ENCODE peak calls at places on chromosomes 6 and 20, in six cellular contexts. B is BJ, J is neural crest cell, G is glutamatergic neuron, K is lower lobe of right lung, P is astrocyte. H is an unnamed sample.

GRCh38 chr20:24999568-24999967 is 7.0 kb upstream of the APMAP start:
- DNase-seq in B (no peak), J (no peak), G (no peak), K (no peak), P (no peak), H (no peak)

GRCh38 chr6:109059591-109060021 is 35.0 kb downstream of the SESN1 start:
- DNase-seq in B (no peak), J (no peak), G (no peak), K (no peak), P (no peak), H (peak)

GRCh38 chr6:113855500-113856010 is 1.6 kb upstream of the MARCKS start:
- DNase-seq in B (no peak), J (peak), G (peak), K (peak), P (peak), H (peak)

GRCh38 chr6:21101694-21102093 is 491.9 kb upstream of the SOX4 start:
- DNase-seq in B (no peak), J (no peak), G (no peak), K (no peak), P (no peak), H (no peak)

GRCh38 chr6:132147530-132148011 is 196.4 kb upstream of the CCN2 start:
- DNase-seq in B (peak), J (no peak), G (no peak), K (no peak), P (peak), H (peak)

GRCh38 chr20:19741914-19742313 is 16.1 kb upstream of the RIN2 start:
- DNase-seq in B (no peak), J (no peak), G (no peak), K (no peak), P (no peak), H (no peak)

GRCh38 chr6:132369526-132369925 is 31.7 kb downstream of the MOXD1 start:
- DNase-seq in B (peak), J (no peak), G (no peak), K (no peak), P (peak), H (peak)

GRCh38 chr20:37804584-37805566 is 98.1 kb upstream of the VSTM2L start:
- DNase-seq in B (no peak), J (no peak), G (no peak), K (no peak), P (no peak), H (peak)

GRCh38 chr6:113994934-113995342 is 24.0 kb upstream of the HDAC2 start:
- DNase-seq in B (peak), J (peak), G (peak), K (no peak), P (peak), H (peak)

GRCh38 chr6:35016417-35017221 is 124.5 kb downstream of the TCP11 start:
- DNase-seq in B (peak), J (no peak), G (no peak), K (no peak), P (peak), H (peak)

GRCh38 chr20:3563548-3564177 is 92.8 kb downstream of the ATRN start:
- DNase-seq in B (no peak), J (no peak), G (no peak), K (no peak), P (peak), H (peak)

DNA sequence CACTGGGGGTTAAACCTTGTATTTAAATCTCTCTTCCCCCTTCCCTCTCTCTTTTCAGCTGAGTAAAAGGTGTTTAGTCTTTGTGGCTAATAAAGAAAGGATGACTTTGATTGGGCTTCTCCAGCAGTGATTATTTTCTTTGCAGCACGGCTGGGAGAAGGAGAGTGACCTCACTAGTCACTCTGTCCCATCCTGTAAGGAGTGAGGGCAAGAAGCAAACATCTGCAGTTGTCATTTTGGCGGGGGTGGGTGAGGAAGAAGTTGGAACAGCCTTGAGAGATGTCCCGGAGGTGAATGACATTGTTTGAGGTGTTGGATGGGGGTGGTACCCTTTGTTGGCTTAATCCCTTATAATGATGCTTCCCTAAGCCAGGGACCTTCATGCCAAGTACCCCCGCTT is 223.6 kb downstream of the EYA2 start:
- DNase-seq in B (no peak), J (no peak), G (no peak), K (no peak), P (no peak), H (no peak)
- TF ChIP-seq CTCF in B (no peak), J (no peak), G (no peak), K (no peak), P (no peak), H (no peak)

DNA sequence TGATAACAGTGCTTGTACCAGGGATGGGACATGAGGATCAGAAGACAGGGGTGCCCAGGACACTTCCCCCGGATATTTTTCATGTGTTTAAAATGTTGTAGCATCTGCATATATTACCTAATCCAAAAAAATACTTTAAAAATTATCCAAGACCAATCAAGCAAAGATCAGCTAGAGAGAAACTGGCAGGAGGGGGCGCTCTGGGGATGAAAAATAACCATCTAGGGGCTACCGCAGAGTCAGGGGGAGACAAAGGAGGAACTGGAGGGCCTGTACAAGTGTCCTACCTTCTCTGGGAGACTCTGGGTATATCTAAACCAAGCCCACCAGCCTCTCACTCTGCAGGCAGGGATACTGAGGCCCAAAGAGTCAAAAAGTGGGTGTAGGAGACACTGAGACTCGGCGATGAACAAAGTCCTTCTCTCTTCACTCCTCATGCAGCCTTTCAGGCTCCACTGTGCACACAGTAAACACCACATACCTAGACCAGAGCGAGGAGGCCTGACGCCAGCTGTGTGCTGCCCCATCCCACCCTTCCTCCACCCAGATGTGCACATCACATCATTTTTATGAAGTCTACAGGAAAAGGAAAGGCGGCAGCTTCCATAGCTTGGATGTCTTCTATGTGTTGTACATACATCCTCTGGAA is 9.8 kb downstream of the RIMS4 start:
- DNase-seq in B (no peak), J (peak), G (peak), K (no peak), P (no peak), H (no peak)
- TF ChIP-seq CTCF in B (no peak), J (no peak), G (no peak), K (peak), P (no peak), H (peak)

GRCh38 chr6:96545882-96546281 is 17.0 kb upstream of the FHL5 start:
- DNase-seq in B (no peak), J (no peak), G (no peak), K (no peak), P (no peak), H (no peak)

GRCh38 chr6:96547654-96548053 is 15.3 kb upstream of the FHL5 start:
- DNase-seq in B (no peak), J (no peak), G (no peak), K (no peak), P (no peak), H (no peak)

GRCh38 chr6:96537726-96538125 is 16.1 kb downstream of the UFL1 start:
- DNase-seq in B (no peak), J (no peak), G (no peak), K (no peak), P (no peak), H (no peak)

DNA sequence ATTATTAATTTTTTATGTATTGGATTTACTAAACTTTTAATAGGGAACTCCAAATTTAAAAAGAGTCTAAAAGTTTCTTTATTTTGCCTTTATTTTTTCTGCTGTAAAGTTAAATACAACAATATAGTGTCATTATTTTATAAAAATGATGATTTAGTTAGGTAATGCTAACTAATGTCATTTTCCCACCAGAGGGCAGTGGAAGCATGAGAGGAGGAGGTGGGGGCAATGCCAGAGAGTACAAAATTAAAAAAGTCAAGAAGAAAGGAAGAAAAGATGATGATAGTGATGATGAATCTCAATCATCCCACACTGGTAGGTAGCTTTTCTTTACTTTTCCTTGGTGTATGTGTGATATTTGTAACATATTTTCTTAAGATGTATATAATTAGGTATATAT is 20.2 kb upstream of the FHL5 start:
- DNase-seq in B (no peak), J (no peak), G (no peak), K (no peak), P (no peak), H (peak)
- TF ChIP-seq CTCF in B (peak), J (peak), G (peak), K (peak), P (peak), H (peak)

GRCh38 chr20:62707981-62708521 is 585 bp upstream of the NTSR1 start:
- DNase-seq in B (no peak), J (no peak), G (peak), K (no peak), P (no peak), H (no peak)

GRCh38 chr20:62710221-62710885 is 1.7 kb downstream of the NTSR1 start:
- DNase-seq in B (no peak), J (no peak), G (no peak), K (no peak), P (no peak), H (no peak)

GRCh38 chr20:62707281-62707941 is 1.2 kb upstream of the NTSR1 start:
- DNase-seq in B (no peak), J (no peak), G (peak), K (no peak), P (no peak), H (no peak)

GRCh38 chr20:62709537-62709905 is 885 bp downstream of the NTSR1 start:
- DNase-seq in B (no peak), J (no peak), G (no peak), K (no peak), P (no peak), H (no peak)

GRCh38 chr20:62708591-62709536 is at the start of gene NTSR1:
- DNase-seq in B (no peak), J (no peak), G (peak), K (no peak), P (no peak), H (peak)
- TF ChIP-seq CTCF in B (no peak), J (no peak), G (no peak), K (no peak), P (no peak), H (no peak)

DNA sequence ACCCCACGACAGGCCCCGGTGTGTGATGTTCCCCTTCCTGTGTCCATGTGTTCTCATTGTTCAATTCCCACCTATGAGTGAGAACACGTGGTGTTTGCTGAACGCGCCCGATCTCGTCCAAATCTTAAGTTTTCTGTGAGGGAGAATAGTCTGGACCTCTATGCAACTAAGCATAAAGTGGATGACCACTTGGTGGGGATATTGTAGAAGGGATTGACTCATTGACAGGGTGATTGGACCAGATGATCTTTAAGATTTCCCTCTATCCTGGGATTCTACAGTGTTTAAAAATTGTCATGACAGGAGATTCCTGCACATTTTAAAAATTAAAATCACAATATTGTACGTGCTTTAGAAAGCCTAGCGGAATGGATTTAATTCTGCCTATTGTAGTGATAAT is 141.3 kb downstream of the TRMT11 start:
- DNase-seq in B (no peak), J (no peak), G (no peak), K (no peak), P (no peak), H (peak)
- TF ChIP-seq CTCF in B (no peak), J (peak), G (no peak), K (no peak), P (no peak), H (no peak)

GRCh38 chr6:123965894-123966293 is 162.2 kb downstream of the NKAIN2 start:
- DNase-seq in B (no peak), J (peak), G (no peak), K (no peak), P (no peak), H (no peak)
- TF ChIP-seq CTCF in B (no peak), J (peak), G (peak), K (no peak), P (peak), H (no peak)

GRCh38 chr20:48404598-48404997 is 423.2 kb downstream of the PREX1 start:
- DNase-seq in B (no peak), J (no peak), G (no peak), K (no peak), P (no peak), H (no peak)
- TF ChIP-seq CTCF in B (no peak), J (peak), G (peak), K (no peak), P (no peak), H (peak)

GRCh38 chr6:42751055-42751454 is 5.2 kb upstream of the TBCC start:
- DNase-seq in B (no peak), J (no peak), G (no peak), K (no peak), P (no peak), H (no peak)
- TF ChIP-seq CTCF in B (no peak), J (no peak), G (no peak), K (no peak), P (no peak), H (no peak)